ENCODE peak calls at places on chromosomes 16 and 17, in five cellular contexts. D, H, O, W and Q are unnamed samples.

GRCh38 chr17:74216505-74216904 is 3.1 kb downstream of the TTYH2 start:
- DNase-seq in D (no peak), H (no peak), O (no peak), W (no peak), Q (no peak)

GRCh38 chr17:19447085-19447583 is 36.1 kb downstream of the RNF112 start:
- DNase-seq in O (peak; percentile 49), H (peak; percentile 69), D (peak; percentile 84), W (peak; percentile 47), Q (peak; percentile 69)

GRCh38 chr17:17169396-17169795 is 36.7 kb downstream of the PLD6 start:
- DNase-seq in O (no peak), W (no peak), D (no peak), H (no peak), Q (no peak)

GRCh38 chr16:82037666-82038065 is 2.6 kb downstream of the HSD17B2 start:
- DNase-seq in H (no peak), O (peak; percentile 26), W (no peak), D (no peak), Q (no peak)

GRCh38 chr16:81647527-81647926 is 131.6 kb upstream of the PLCG2 start:
- DNase-seq in W (no peak), O (no peak), D (peak; percentile 58), H (no peak), Q (no peak)

GRCh38 chr17:66355510-66355909 is 53.1 kb downstream of the PRKCA start:
- DNase-seq in W (no peak), D (no peak), H (no peak), O (no peak), Q (no peak)

GRCh38 chr17:53626286-53626685 is 196.4 kb upstream of the KIF2B start:
- DNase-seq in H (no peak), D (no peak), O (no peak), W (no peak), Q (no peak)

GRCh38 chr17:62818491-62818890 is 10.4 kb upstream of the MARCHF10 start:
- DNase-seq in O (no peak), D (no peak), H (no peak), W (no peak), Q (no peak)

GRCh38 chr16:48153689-48154265 is 2.0 kb downstream of the ABCC12 start:
- DNase-seq in D (no peak), W (no peak), O (no peak), H (no peak), Q (no peak)

GRCh38 chr16:20300312-20301097 is 26.8 kb downstream of the GP2 start:
- DNase-seq in H (peak; percentile 40), W (no peak), O (no peak), D (peak; percentile 54), Q (peak; percentile 71)

GRCh38 chr16:28181557-28181914 is 30.2 kb downstream of the XPO6 start:
- DNase-seq in O (peak; percentile 91), W (no peak), D (peak; percentile 81), H (no peak), Q (no peak)

GRCh38 chr16:2027024-2028010 is 615 bp downstream of the NHERF2 start:
- DNase-seq in O (no peak), H (no peak), W (no peak), D (peak; percentile 19), Q (peak; percentile 48)

GRCh38 chr16:85656351-85657266 is 32.1 kb downstream of the GINS2 start:
- DNase-seq in O (no peak), D (peak; percentile 14), W (no peak), H (no peak), Q (no peak)

GRCh38 chr17:79046501-79047280 is 22.7 kb downstream of the C1QTNF1 start:
- DNase-seq in H (no peak), O (no peak), D (no peak), W (no peak), Q (peak; percentile 54)

GRCh38 chr16:76729525-76729924 is 452.3 kb downstream of the CNTNAP4 start:
- DNase-seq in O (no peak), H (no peak), D (no peak), W (no peak), Q (no peak)

GRCh38 chr16:75198135-75198600 is 8.8 kb downstream of the CTRB2 start:
- DNase-seq in H (no peak), D (no peak), O (peak; percentile 61), W (no peak), Q (no peak)

GRCh38 chr17:21285164-21286065 is 904 bp downstream of the MAP2K3 start:
- DNase-seq in D (peak; percentile 72), W (no peak), O (no peak), H (no peak), Q (no peak)

GRCh38 chr17:43613911-43614310 is 47.8 kb downstream of the MEOX1 start:
- DNase-seq in D (no peak), H (no peak), O (no peak), W (no peak), Q (no peak)

GRCh38 chr17:38897176-38897575 is 27.3 kb downstream of the LASP1 start:
- DNase-seq in H (no peak), D (no peak), O (no peak), W (no peak), Q (peak; percentile 40)

GRCh38 chr17:8629371-8630226 is 926 bp downstream of the MYH10 start:
- DNase-seq in H (peak; percentile 36), O (no peak), D (peak; percentile 24), W (no peak), Q (peak; percentile 58)

GRCh38 chr17:79811036-79811887 is 14.4 kb upstream of the CBX8 start:
- DNase-seq in W (no peak), H (peak; percentile 56), O (no peak), D (no peak), Q (peak; percentile 74)

GRCh38 chr17:64081802-64082799 is 47.8 kb downstream of the ERN1 start:
- DNase-seq in H (no peak), D (no peak), W (peak; percentile 48), O (peak; percentile 24), Q (no peak)

GRCh38 chr17:3890082-3890892 is 2.6 kb downstream of the CAMKK1 start:
- DNase-seq in H (no peak), D (peak; percentile 92), W (no peak), O (peak; percentile 37), Q (peak; percentile 48)

GRCh38 chr17:29594441-29595090 is 1.6 kb downstream of the ANKRD13B start:
- DNase-seq in H (no peak), W (no peak), O (no peak), D (peak; percentile 17), Q (peak; percentile 12)

DNA sequence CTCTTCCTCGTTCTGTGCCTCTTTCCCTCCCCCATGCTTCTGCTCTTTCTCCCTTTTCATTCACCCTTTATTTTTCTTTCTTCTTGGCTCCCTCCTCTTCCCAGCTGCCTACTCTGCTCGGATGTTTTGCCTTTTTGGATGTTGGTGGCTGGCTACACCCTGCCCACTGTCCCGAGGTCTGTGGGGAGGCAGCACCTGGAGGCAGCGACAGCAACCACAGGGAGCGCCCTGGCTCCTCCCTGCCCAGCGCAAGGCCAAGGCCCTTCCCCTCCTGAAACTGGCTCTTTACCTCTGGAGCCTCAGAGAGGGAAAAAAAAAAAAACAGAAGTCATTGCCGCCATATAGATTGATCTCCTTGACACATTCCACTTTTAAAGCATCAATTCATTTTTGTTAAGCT is 20.1 kb downstream of the CLUAP1 start:
- DNase-seq in H (no peak), D (no peak), W (no peak), O (no peak), Q (no peak)
- TF ChIP-seq CTCF in H (no peak), D (no peak), W (no peak), O (no peak), Q (no peak)

GRCh38 chr16:67975321-67976105 is 4.8 kb downstream of the DPEP3 start:
- DNase-seq in H (no peak), W (no peak), O (no peak), D (no peak), Q (no peak)

GRCh38 chr16:67976205-67976604 is 4.1 kb downstream of the DPEP3 start:
- DNase-seq in O (no peak), H (no peak), D (no peak), W (no peak), Q (no peak)

GRCh38 chr16:67979955-67980678 is at the start of gene DPEP3:
- DNase-seq in D (no peak), H (no peak), W (no peak), O (no peak), Q (peak; percentile 34)

GRCh38 chr16:67977005-67977404 is 3.3 kb downstream of the DPEP3 start:
- DNase-seq in O (no peak), W (no peak), D (no peak), H (no peak), Q (no peak)

DNA sequence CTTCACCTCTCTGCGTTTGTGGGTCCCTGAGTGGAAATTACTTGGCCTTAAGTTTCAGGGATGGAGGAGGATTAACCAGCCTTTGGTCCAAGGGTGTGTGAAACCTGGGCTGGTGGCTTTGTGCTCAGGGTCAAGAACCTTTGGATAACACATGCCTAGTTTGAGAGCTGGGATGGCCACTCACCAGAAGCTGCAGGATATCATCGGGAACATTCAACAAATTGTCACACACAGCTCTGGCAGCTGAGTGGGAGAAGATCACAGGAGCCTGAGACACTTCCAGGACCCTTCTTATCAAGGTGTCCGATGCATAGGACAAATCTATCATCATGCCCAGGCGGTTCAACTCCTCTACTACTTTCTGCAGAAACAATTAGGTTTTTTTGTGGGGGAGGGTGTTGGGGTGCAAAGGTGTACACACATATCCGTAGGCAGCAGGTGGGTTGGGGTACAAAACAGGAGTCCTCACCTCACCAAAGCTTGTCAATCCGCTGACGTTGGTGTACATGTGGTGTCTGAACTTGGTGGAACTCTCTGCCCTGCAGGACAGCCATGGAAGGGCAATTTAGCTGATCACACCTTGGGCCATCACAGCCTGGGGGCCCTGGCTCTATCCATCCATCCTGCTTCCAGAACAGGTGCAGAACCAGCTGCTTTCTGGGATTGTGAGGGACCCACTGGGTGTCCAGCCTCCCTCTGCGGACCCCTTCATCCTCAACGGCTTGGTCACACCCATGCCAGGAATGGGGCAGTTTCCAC is 2.7 kb downstream of the DPEP3 start:
- DNase-seq in H (no peak), D (no peak), W (no peak), O (no peak), Q (no peak)
- TF ChIP-seq CTCF in H (no peak), D (no peak), W (no peak), O (no peak), Q (no peak)

DNA sequence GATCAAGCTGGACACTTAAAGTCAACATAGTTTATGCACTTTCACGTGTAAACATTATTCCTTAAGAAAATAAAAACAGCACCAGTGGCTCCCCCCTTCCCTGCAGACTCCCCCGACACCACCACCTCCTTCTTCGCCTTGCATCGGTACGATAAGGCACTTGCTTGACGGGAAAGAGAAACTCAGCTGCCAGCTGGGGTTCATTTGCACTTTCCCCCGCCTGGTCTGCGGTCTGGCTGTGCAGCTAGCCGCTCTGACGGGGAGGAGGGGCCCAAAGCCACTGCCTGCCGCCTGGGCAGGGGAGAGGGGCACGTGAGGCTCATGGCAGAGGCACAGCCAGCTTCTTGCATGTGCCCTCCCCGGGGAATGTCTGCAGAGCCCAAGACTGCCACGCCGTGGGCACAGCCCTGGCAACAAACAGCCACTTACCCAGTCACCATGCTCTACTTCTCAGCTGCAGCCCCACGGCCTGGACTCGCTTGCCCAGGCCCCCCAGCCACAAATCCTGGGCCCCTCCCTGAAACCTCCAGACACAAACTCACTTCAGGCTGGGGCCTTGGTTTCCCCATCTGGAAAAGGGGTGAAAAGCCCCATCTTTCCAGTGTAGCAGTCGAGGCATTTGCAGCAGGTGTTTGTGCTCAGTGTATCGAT is 16.5 kb upstream of the PRM1 start:
- DNase-seq in D (peak; percentile 59), W (peak; percentile 77), H (peak; percentile 26), O (peak; percentile 33), Q (peak; percentile 53)
- TF ChIP-seq CTCF in D (no peak), W (no peak), H (no peak), O (no peak), Q (no peak)

DNA sequence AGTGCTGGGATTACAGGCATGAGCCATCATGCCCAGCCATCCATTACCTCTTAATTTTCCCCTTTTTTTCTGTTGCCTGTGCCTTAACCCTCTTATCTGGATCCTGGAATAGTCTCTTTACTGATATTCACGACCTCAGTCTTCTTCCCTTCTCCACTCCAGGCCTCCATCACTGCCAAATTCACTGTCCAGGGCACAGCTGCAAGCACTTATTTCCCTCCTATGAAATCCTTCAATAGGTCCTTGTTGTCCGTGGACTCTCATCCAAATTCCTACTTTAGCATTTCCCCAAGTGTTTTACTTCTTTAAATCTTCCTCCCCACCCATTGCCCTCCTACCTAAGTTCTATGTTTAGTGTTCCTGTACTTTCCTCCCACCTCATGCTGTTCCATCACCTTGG is 35.5 kb downstream of the FAM20A start:
- DNase-seq in W (no peak), O (no peak), H (no peak), D (no peak), Q (no peak)
- TF ChIP-seq CTCF in W (no peak), O (no peak), H (no peak), D (no peak), Q (no peak)